ENCODE peak calls at places on chromosomes 5 and 9, in five cellular contexts. H is ovary, K is H7, O is HAP-1, S is fibroblast of pulmonary artery. F is an unnamed sample.
A peak's percentile ranks its signal among the peaks of the same experiment; 100 is the strongest.

GRCh38 chr9:137054932-137055384 is 1.1 kb upstream of the ENTPD2 start:
- DNase-seq in H (no peak), K (no peak), O (no peak), S (no peak), F (no peak)

GRCh38 chr9:115378758-115379157 is 260.8 kb upstream of the TNC start:
- DNase-seq in H (no peak), K (no peak), O (no peak), S (no peak), F (no peak)

GRCh38 chr5:3101561-3101960 is 350.1 kb upstream of the IRX2 start:
- DNase-seq in H (no peak), K (no peak), O (peak; percentile 70), S (no peak), F (no peak)

GRCh38 chr5:74136276-74136675 is 504.3 kb downstream of the ENC1 start:
- DNase-seq in H (no peak), K (no peak), O (no peak), S (no peak), F (no peak)

GRCh38 chr5:134005415-134006118 is 792 bp upstream of the VDAC1 start:
- DNase-seq in H (peak; percentile 67), K (peak; percentile 79), O (no peak), S (no peak), F (no peak)

GRCh38 chr5:175842947-175843793 is 28.2 kb upstream of the CPLX2 start:
- DNase-seq in H (no peak), K (peak; percentile 78), O (no peak), S (peak; percentile 29), F (no peak)

GRCh38 chr5:77623341-77623740 is 15.2 kb downstream of the OTP start:
- DNase-seq in H (no peak), K (no peak), O (no peak), S (no peak), F (no peak)

GRCh38 chr9:130627896-130628792 is 36.2 kb upstream of the PRDM12 start:
- DNase-seq in H (no peak), K (peak; percentile 64), O (no peak), S (no peak), F (no peak)

GRCh38 chr5:150636391-150637244 is 3.8 kb upstream of the SYNPO start:
- DNase-seq in H (peak; percentile 77), K (no peak), O (no peak), S (peak; percentile 72), F (no peak)

GRCh38 chr9:37942616-37943328 is 38.8 kb upstream of the SLC25A51 start:
- DNase-seq in H (no peak), K (no peak), O (no peak), S (no peak), F (no peak)

GRCh38 chr5:110815916-110816605 is 77.3 kb downstream of the SLC25A46 start:
- DNase-seq in H (no peak), K (no peak), O (no peak), S (peak; percentile 68), F (no peak)

GRCh38 chr5:75611324-75612210 is at the start of gene ANKDD1B:
- DNase-seq in H (peak; percentile 51), K (peak; percentile 76), O (no peak), S (peak; percentile 57), F (no peak)

GRCh38 chr9:18296702-18297531 is 177.0 kb upstream of the ADAMTSL1 start:
- DNase-seq in H (no peak), K (no peak), O (no peak), S (peak; percentile 48), F (no peak)

GRCh38 chr5:80346055-80346454 is 26.3 kb downstream of the SPZ1 start:
- DNase-seq in H (no peak), K (peak; percentile 71), O (peak; percentile 39), S (peak; percentile 12), F (no peak)

GRCh38 chr5:155103164-155103563 is 89.6 kb downstream of the KIF4B start:
- DNase-seq in H (no peak), K (no peak), O (no peak), S (peak; percentile 32), F (no peak)

GRCh38 chr9:108569624-108570023 is 286.2 kb downstream of the ACTL7B start:
- DNase-seq in H (no peak), K (no peak), O (no peak), S (peak; percentile 29), F (no peak)

GRCh38 chr9:114275246-114275994 is 47.5 kb upstream of the ORM1 start:
- DNase-seq in H (peak; percentile 19), K (no peak), O (no peak), S (peak; percentile 20), F (no peak)

GRCh38 chr5:121758640-121759039 is 93.0 kb upstream of the FTMT start:
- DNase-seq in H (no peak), K (no peak), O (no peak), S (no peak), F (no peak)

GRCh38 chr5:18977880-18978279 is 1010.1 kb downstream of the CDH18 start:
- DNase-seq in H (no peak), K (no peak), O (no peak), S (no peak), F (no peak)

GRCh38 chr5:138077064-138077696 is 6.7 kb upstream of the WNT8A start:
- DNase-seq in H (peak; percentile 55), K (peak; percentile 77), O (peak; percentile 76), S (peak; percentile 78), F (peak; percentile 24)

GRCh38 chr9:126720661-126721530 is 83.9 kb upstream of the ZBTB43 start:
- DNase-seq in H (no peak), K (no peak), O (no peak), S (no peak), F (no peak)

GRCh38 chr9:115590016-115590415 is 472.1 kb upstream of the TNC start:
- DNase-seq in H (no peak), K (no peak), O (no peak), S (peak; percentile 97), F (no peak)

GRCh38 chr9:134033516-134034214 is 8.4 kb downstream of the BRD3OS start:
- DNase-seq in H (no peak), K (peak; percentile 29), O (no peak), S (no peak), F (no peak)

GRCh38 chr5:111934511-111934910 is 177.5 kb upstream of the NREP start:
- DNase-seq in H (no peak), K (no peak), O (no peak), S (no peak), F (no peak)

GRCh38 chr9:113979713-113980086 is 98.4 kb downstream of the AMBP start:
- DNase-seq in H (no peak), K (no peak), O (no peak), S (no peak), F (no peak)

GRCh38 chr5:151825445-151825844 is 53.7 kb downstream of the G3BP1 start:
- DNase-seq in H (peak; percentile 41), K (peak; percentile 52), O (peak; percentile 75), S (peak; percentile 81), F (peak; percentile 10)

GRCh38 chr9:111533099-111533785 is 8.3 kb downstream of the ZNF483 start:
- DNase-seq in H (no peak), K (no peak), O (no peak), S (peak; percentile 20), F (no peak)

GRCh38 chr5:113089653-113090335 is 113.2 kb downstream of the DCP2 start:
- DNase-seq in H (no peak), K (no peak), O (no peak), S (peak; percentile 32), F (no peak)

GRCh38 chr9:124593080-124594058 is 86.2 kb upstream of the NR5A1 start:
- DNase-seq in H (no peak), K (peak; percentile 75), O (peak; percentile 75), S (no peak), F (no peak)
- H3K4me3 ChIP-seq in H (no peak overlapping the region), K (peak overlapping the region; percentile 26), O (no peak overlapping the region), S (no peak overlapping the region), F (no peak overlapping the region)

DNA sequence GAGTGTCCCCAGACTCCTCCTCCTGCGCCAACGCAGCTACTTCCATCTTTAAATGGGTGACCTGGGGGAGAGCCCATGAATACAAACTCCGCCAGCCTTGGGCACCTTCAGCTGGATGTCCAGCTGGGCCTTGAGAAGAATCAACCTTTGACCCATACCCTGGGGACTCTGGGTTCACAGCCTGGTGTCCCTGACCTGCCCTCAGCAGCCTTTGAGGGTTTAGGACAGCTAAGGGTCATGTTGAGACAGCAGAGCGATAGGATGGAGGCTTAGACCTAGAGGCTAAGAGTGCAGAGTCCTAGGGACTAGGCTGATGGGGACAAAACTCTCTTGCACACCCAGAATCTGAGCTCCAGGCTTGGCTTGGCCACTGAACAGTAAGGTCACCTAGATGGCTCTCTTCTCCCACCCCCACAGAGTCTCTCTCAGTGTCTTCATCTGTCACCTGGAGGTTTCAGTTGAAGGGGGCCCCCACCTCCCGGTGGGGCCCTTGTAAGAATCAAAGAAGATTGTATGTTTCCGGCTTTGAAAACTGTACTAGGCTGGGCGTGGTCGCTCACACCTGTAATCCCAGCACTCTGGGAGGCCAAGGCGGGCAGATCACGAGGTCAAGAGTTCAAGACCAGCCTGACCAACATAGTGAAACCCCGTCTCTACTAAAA is 6.7 kb upstream of the AQP3 start:
- DNase-seq in H (no peak), K (no peak), O (no peak), S (no peak), F (no peak)
- H3K4me3 ChIP-seq in H (no peak overlapping the region), K (no peak overlapping the region), O (no peak overlapping the region), S (no peak overlapping the region), F (no peak overlapping the region)

GRCh38 chr5:55172051-55172899 is 702 bp downstream of the CDC20B start:
- DNase-seq in H (peak; percentile 25), K (peak; percentile 79), O (peak; percentile 70), S (peak; percentile 86), F (peak; percentile 55)
- H3K4me3 ChIP-seq in H (peak overlapping the region; percentile 42), K (no peak overlapping the region), O (peak overlapping the region; percentile 37), S (peak overlapping the region; percentile 55), F (peak overlapping the region; percentile 57)

GRCh38 chr5:116573279-116573616 is 1.4 kb downstream of the SEMA6A start:
- DNase-seq in H (peak; percentile 68), K (peak; percentile 67), O (peak; percentile 64), S (peak; percentile 9), F (no peak)

GRCh38 chr5:116573617-116574431 is 799 bp downstream of the SEMA6A start:
- DNase-seq in H (peak; percentile 61), K (peak; percentile 70), O (peak; percentile 56), S (peak; percentile 22), F (no peak)

GRCh38 chr5:116572375-116573278 is 2.0 kb downstream of the SEMA6A start:
- DNase-seq in H (peak; percentile 62), K (peak; percentile 70), O (peak; percentile 71), S (peak; percentile 16), F (no peak)

GRCh38 chr5:116569999-116570398 is 4.6 kb downstream of the SEMA6A start:
- DNase-seq in H (no peak), K (no peak), O (no peak), S (no peak), F (no peak)

GRCh38 chr5:116571568-116572321 is 2.9 kb downstream of the SEMA6A start:
- DNase-seq in H (no peak), K (peak; percentile 38), O (peak; percentile 44), S (no peak), F (no peak)
- H3K4me3 ChIP-seq in H (peak overlapping the region; percentile 71), K (peak overlapping the region; percentile 99), O (peak overlapping the region; percentile 79), S (no peak overlapping the region), F (peak overlapping the region; percentile 68)

F was measured in GM12864.